ENCODE peak calls at places on chromosomes 6 and 20, in six cellular contexts. D is CD8-positive, alpha-beta memory T cell; P is stomach; W is AG10803; Y is activated naive CD4-positive, alpha-beta T cell treated with anti-CD3 and anti-CD28 coated beads, Interleukin-2, amount 50 U/mL, for 16 hours; K is WTC11. X is an unnamed sample.

GRCh38 chr20:3106658-3107463 is 22.3 kb upstream of the AVP start:
- DNase-seq in D (no peak), P (no peak), W (no peak), Y (no peak), K (no peak), X (no peak)

GRCh38 chr6:126432564-126432963 is 92.6 kb downstream of the CENPW start:
- DNase-seq in D (no peak), P (no peak), W (no peak), Y (no peak), K (no peak), X (no peak)

GRCh38 chr6:166618866-166619761 is 7.9 kb downstream of the RPS6KA2 start:
- DNase-seq in D (no peak), P (no peak), W (peak), Y (no peak), K (no peak), X (no peak)

GRCh38 chr20:63522981-63523611 is 2.5 kb downstream of the PPDPF start:
- DNase-seq in D (peak), P (no peak), W (no peak), Y (peak), K (no peak), X (no peak)

GRCh38 chr6:131678401-131678800 is 22.8 kb downstream of the OR2A4 start:
- DNase-seq in D (no peak), P (no peak), W (no peak), Y (no peak), K (no peak), X (no peak)

GRCh38 chr20:37615507-37616425 is 78.1 kb upstream of the CTNNBL1 start:
- DNase-seq in D (peak), P (peak), W (peak), Y (peak), K (peak), X (peak)

GRCh38 chr20:44435630-44436335 is 39.9 kb upstream of the TTPAL start:
- DNase-seq in D (no peak), P (no peak), W (no peak), Y (no peak), K (no peak), X (no peak)

GRCh38 chr6:5941188-5941587 is 65.5 kb downstream of the NRN1 start:
- DNase-seq in D (no peak), P (no peak), W (peak), Y (no peak), K (no peak), X (no peak)

GRCh38 chr6:85044336-85044735 is 279.9 kb upstream of the TBX18 start:
- DNase-seq in D (no peak), P (no peak), W (peak), Y (no peak), K (no peak), X (no peak)

GRCh38 chr6:128323011-128323410 is 197.4 kb downstream of the PTPRK start:
- DNase-seq in D (no peak), P (no peak), W (no peak), Y (no peak), K (no peak), X (no peak)

GRCh38 chr6:68650142-68650541 is 15.1 kb downstream of the ADGRB3 start:
- DNase-seq in D (no peak), P (no peak), W (no peak), Y (no peak), K (no peak), X (no peak)

GRCh38 chr20:59738851-59739250 is 134.5 kb downstream of the PHACTR3 start:
- DNase-seq in D (no peak), P (no peak), W (no peak), Y (no peak), K (no peak), X (no peak)

GRCh38 chr6:3731700-3732099 is 19.8 kb downstream of the PXDC1 start:
- DNase-seq in D (no peak), P (no peak), W (no peak), Y (no peak), K (no peak), X (no peak)

GRCh38 chr6:84882768-84883766 is 118.7 kb upstream of the TBX18 start:
- DNase-seq in D (no peak), P (no peak), W (no peak), Y (no peak), K (no peak), X (no peak)

GRCh38 chr6:151847064-151847463 is 39.6 kb downstream of the ESR1 start:
- DNase-seq in D (no peak), P (no peak), W (peak), Y (no peak), K (peak), X (peak)

GRCh38 chr20:44370639-44371218 is 15.2 kb downstream of the HNF4A start:
- DNase-seq in D (no peak), P (peak), W (no peak), Y (no peak), K (no peak), X (no peak)

GRCh38 chr6:42901538-42901957 is 14.3 kb upstream of the PTCRA start:
- DNase-seq in D (peak), P (peak), W (peak), Y (peak), K (peak), X (peak)

GRCh38 chr20:54377992-54378773 is 97.2 kb upstream of the DOK5 start:
- DNase-seq in D (no peak), P (no peak), W (no peak), Y (no peak), K (no peak), X (no peak)

GRCh38 chr6:139390447-139390846 is 16.0 kb upstream of the CITED2 start:
- DNase-seq in D (no peak), P (no peak), W (no peak), Y (no peak), K (no peak), X (no peak)

GRCh38 chr6:27893059-27893835 is 18.9 kb downstream of the OR2B2 start:
- DNase-seq in D (peak), P (peak), W (peak), Y (peak), K (peak), X (peak)

GRCh38 chr6:3139090-3139903 is 18.0 kb downstream of the TUBB2A start:
- DNase-seq in D (no peak), P (peak), W (peak), Y (no peak), K (no peak), X (peak)

GRCh38 chr6:63663147-63663877 is 27.7 kb downstream of the PHF3 start:
- DNase-seq in D (no peak), P (no peak), W (peak), Y (no peak), K (no peak), X (no peak)

GRCh38 chr6:76942203-76942971 is 520.9 kb downstream of the HTR1B start:
- DNase-seq in D (no peak), P (no peak), W (no peak), Y (no peak), K (no peak), X (no peak)

GRCh38 chr20:57794600-57795346 is 85.0 kb upstream of the PMEPA1 start:
- DNase-seq in D (no peak), P (no peak), W (peak), Y (no peak), K (no peak), X (no peak)

GRCh38 chr6:135181333-135182119 is 418 bp downstream of the MYB start:
- DNase-seq in D (peak), P (no peak), W (no peak), Y (peak), K (peak), X (peak)

GRCh38 chr20:2171266-2171790 is 69.7 kb downstream of the STK35 start:
- DNase-seq in D (no peak), P (peak), W (no peak), Y (no peak), K (no peak), X (no peak)

GRCh38 chr20:61848851-61849250 is 216.8 kb downstream of the TAF4 start:
- DNase-seq in D (no peak), P (no peak), W (no peak), Y (no peak), K (no peak), X (no peak)

GRCh38 chr6:164108869-164109769 is 694.6 kb downstream of the QKI start:
- DNase-seq in D (no peak), P (no peak), W (peak), Y (no peak), K (no peak), X (no peak)

GRCh38 chr6:25872804-25873203 is 1.2 kb downstream of the SLC17A3 start:
- DNase-seq in D (peak), P (no peak), W (no peak), Y (no peak), K (no peak), X (no peak)

GRCh38 chr6:44430322-44430721 is 42.8 kb downstream of the CDC5L start:
- DNase-seq in D (no peak), P (no peak), W (peak), Y (no peak), K (no peak), X (no peak)